ENCODE peak calls at places on chromosomes 3 and 15, in nine cellular contexts. One of them, this sample, is unnamed.

GRCh38 chr3:189776163-189776824 is 145.1 kb downstream of the TP63 start:
- DNase-seq in AG10803: no peak
- DNase-seq in GM04504: no peak
- DNase-seq in cardiac fibroblast: no peak
- DNase-seq in ELR: no peak
- DNase-seq in MM.1S: no peak
- DNase-seq in prostate gland: no peak
- DNase-seq in occipital lobe: no peak
- DNase-seq in HuH-7: no peak
- DNase-seq in this sample: no peak

GRCh38 chr3:73255609-73256029 is 194.2 kb downstream of the EBLN2 start:
- DNase-seq in HuH-7: peak
- DNase-seq in prostate gland: no peak
- DNase-seq in AG10803: peak
- DNase-seq in GM04504: peak
- DNase-seq in ELR: peak
- DNase-seq in occipital lobe: peak
- DNase-seq in MM.1S: no peak
- DNase-seq in cardiac fibroblast: peak
- DNase-seq in this sample: no peak

GRCh38 chr15:68994149-68994548 is 20.3 kb upstream of the NOX5 start:
- DNase-seq in AG10803: peak
- DNase-seq in cardiac fibroblast: peak
- DNase-seq in prostate gland: no peak
- DNase-seq in HuH-7: no peak
- DNase-seq in MM.1S: no peak
- DNase-seq in ELR: peak
- DNase-seq in occipital lobe: no peak
- DNase-seq in GM04504: peak
- DNase-seq in this sample: no peak

GRCh38 chr15:73982251-73982962 is 9.7 kb downstream of the STOML1 start:
- DNase-seq in HuH-7: no peak
- DNase-seq in AG10803: peak
- DNase-seq in occipital lobe: no peak
- DNase-seq in ELR: peak
- DNase-seq in cardiac fibroblast: peak
- DNase-seq in prostate gland: peak
- DNase-seq in GM04504: peak
- DNase-seq in MM.1S: no peak
- DNase-seq in this sample: peak

GRCh38 chr15:63833246-63833696 is 477 bp downstream of the HERC1 start:
- DNase-seq in MM.1S: peak
- DNase-seq in GM04504: no peak
- DNase-seq in prostate gland: peak
- DNase-seq in HuH-7: peak
- DNase-seq in AG10803: peak
- DNase-seq in occipital lobe: no peak
- DNase-seq in cardiac fibroblast: peak
- DNase-seq in ELR: peak
- DNase-seq in this sample: no peak

GRCh38 chr15:76058714-76059319 is 968 bp upstream of the TMEM266 start:
- DNase-seq in AG10803: no peak
- DNase-seq in HuH-7: peak
- DNase-seq in MM.1S: peak
- DNase-seq in GM04504: no peak
- DNase-seq in cardiac fibroblast: no peak
- DNase-seq in prostate gland: no peak
- DNase-seq in ELR: peak
- DNase-seq in occipital lobe: peak
- DNase-seq in this sample: no peak

GRCh38 chr3:150761831-150762661 is 923 bp downstream of the SIAH2 start:
- DNase-seq in AG10803: peak
- DNase-seq in MM.1S: peak
- DNase-seq in occipital lobe: peak
- DNase-seq in prostate gland: peak
- DNase-seq in GM04504: no peak
- DNase-seq in cardiac fibroblast: peak
- DNase-seq in HuH-7: no peak
- DNase-seq in ELR: peak
- DNase-seq in this sample: no peak

GRCh38 chr3:13783556-13783955 is 96.3 kb downstream of the WNT7A start:
- DNase-seq in cardiac fibroblast: no peak
- DNase-seq in ELR: no peak
- DNase-seq in occipital lobe: no peak
- DNase-seq in MM.1S: no peak
- DNase-seq in HuH-7: no peak
- DNase-seq in GM04504: no peak
- DNase-seq in prostate gland: no peak
- DNase-seq in AG10803: no peak
- DNase-seq in this sample: no peak

GRCh38 chr3:45692866-45693265 is 3.7 kb downstream of the SACM1L start:
- DNase-seq in MM.1S: no peak
- DNase-seq in prostate gland: no peak
- DNase-seq in GM04504: no peak
- DNase-seq in cardiac fibroblast: no peak
- DNase-seq in AG10803: no peak
- DNase-seq in occipital lobe: no peak
- DNase-seq in HuH-7: no peak
- DNase-seq in ELR: no peak
- DNase-seq in this sample: no peak

GRCh38 chr3:12461097-12461649 is 23.1 kb upstream of the TSEN2 start:
- DNase-seq in GM04504: no peak
- DNase-seq in AG10803: no peak
- DNase-seq in ELR: peak
- DNase-seq in prostate gland: no peak
- DNase-seq in occipital lobe: no peak
- DNase-seq in HuH-7: no peak
- DNase-seq in cardiac fibroblast: no peak
- DNase-seq in MM.1S: no peak
- DNase-seq in this sample: no peak

GRCh38 chr3:141076821-141077571 is 25.8 kb downstream of the SPSB4 start:
- DNase-seq in MM.1S: no peak
- DNase-seq in AG10803: peak
- DNase-seq in HuH-7: no peak
- DNase-seq in GM04504: peak
- DNase-seq in prostate gland: no peak
- DNase-seq in cardiac fibroblast: peak
- DNase-seq in ELR: no peak
- DNase-seq in occipital lobe: peak
- DNase-seq in this sample: no peak

GRCh38 chr15:51303462-51303861 is 34.9 kb downstream of the CYP19A1 start:
- DNase-seq in prostate gland: no peak
- DNase-seq in ELR: no peak
- DNase-seq in MM.1S: no peak
- DNase-seq in AG10803: no peak
- DNase-seq in cardiac fibroblast: no peak
- DNase-seq in HuH-7: no peak
- DNase-seq in occipital lobe: no peak
- DNase-seq in GM04504: no peak
- DNase-seq in this sample: no peak

This sample was measured in skeletal muscle cell.